ENCODE peak calls at places on chromosomes 4 and X, in seven cellular contexts. B is coronary artery, F is stomach, R is WTC11, W is pancreas, Q is fibroblast of pulmonary artery, K is mammary epithelial cell. H is an unnamed sample.

GRCh38 chr4:121642876-121643585 is 53.7 kb downstream of the ANXA5 start:
- DNase-seq in B (no peak), F (no peak), R (no peak), W (no peak), Q (no peak), K (no peak), H (no peak)

GRCh38 chrX:36434521-36434920 is 515.0 kb downstream of the CFAP47 start:
- DNase-seq in B (no peak), F (no peak), R (no peak), W (no peak), Q (peak; percentile 9), K (no peak), H (no peak)

GRCh38 chrX:148609766-148610698 is 109.6 kb downstream of the AFF2 start:
- DNase-seq in B (no peak), F (no peak), R (peak; percentile 29), W (no peak), Q (no peak), K (peak; percentile 57), H (no peak)

GRCh38 chr4:79227896-79228295 is 98.0 kb downstream of the NAA11 start:
- DNase-seq in B (no peak), F (no peak), R (no peak), W (no peak), Q (peak; percentile 60), K (no peak), H (no peak)

GRCh38 chr4:173318648-173319211 is 15.4 kb downstream of the HMGB2 start:
- DNase-seq in B (no peak), F (no peak), R (no peak), W (no peak), Q (peak; percentile 77), K (peak; percentile 56), H (no peak)

GRCh38 chr4:90733211-90733610 is 606.0 kb downstream of the CCSER1 start:
- DNase-seq in B (no peak), F (no peak), R (no peak), W (no peak), Q (no peak), K (no peak), H (no peak)

GRCh38 chr4:54661686-54662085 is 3.9 kb downstream of the KIT start:
- DNase-seq in B (no peak), F (no peak), R (no peak), W (no peak), Q (peak; percentile 55), K (peak; percentile 54), H (no peak)

GRCh38 chrX:48493890-48494364 is 14.9 kb upstream of the PORCN start:
- DNase-seq in B (no peak), F (peak; percentile 47), R (peak; percentile 57), W (no peak), Q (peak; percentile 51), K (no peak), H (peak; percentile 51)

GRCh38 chr4:98679738-98680137 is 21.3 kb upstream of the TSPAN5 start:
- DNase-seq in B (no peak), F (no peak), R (no peak), W (no peak), Q (no peak), K (no peak), H (no peak)

GRCh38 chr4:31204895-31205294 is 484.7 kb downstream of the PCDH7 start:
- DNase-seq in B (no peak), F (no peak), R (no peak), W (no peak), Q (no peak), K (no peak), H (no peak)

GRCh38 chr4:21507439-21507838 is 441.1 kb downstream of the KCNIP4 start:
- DNase-seq in B (no peak), F (no peak), R (no peak), W (no peak), Q (peak; percentile 45), K (peak; percentile 2), H (no peak)

GRCh38 chr4:25993564-25994185 is 79.7 kb downstream of the SMIM20 start:
- DNase-seq in B (peak; percentile 67), F (no peak), R (peak; percentile 96), W (no peak), Q (peak; percentile 7), K (no peak), H (peak; percentile 82)

GRCh38 chrX:54640721-54641120 is 110.7 kb downstream of the GNL3L start:
- DNase-seq in B (no peak), F (no peak), R (no peak), W (no peak), Q (no peak), K (no peak), H (no peak)

GRCh38 chr4:4402966-4403365 is 16.1 kb downstream of the NSG1 start:
- DNase-seq in B (no peak), F (no peak), R (no peak), W (no peak), Q (no peak), K (peak; percentile 17), H (no peak)

GRCh38 chr4:141503260-141503659 is 133.1 kb upstream of the IL15 start:
- DNase-seq in B (no peak), F (no peak), R (no peak), W (no peak), Q (no peak), K (no peak), H (no peak)

GRCh38 chrX:110041980-110042379 is 39.1 kb downstream of the TMEM164 start:
- DNase-seq in B (no peak), F (no peak), R (no peak), W (no peak), Q (no peak), K (no peak), H (no peak)

GRCh38 chrX:135396109-135396508 is 25.6 kb upstream of the SMIM10L2A start:
- DNase-seq in B (no peak), F (no peak), R (no peak), W (no peak), Q (no peak), K (peak; percentile 40), H (no peak)

GRCh38 chrX:140766024-140766611 is 56.6 kb downstream of the LINC00632 start:
- DNase-seq in B (no peak), F (peak; percentile 37), R (peak; percentile 40), W (peak; percentile 12), Q (peak; percentile 78), K (peak; percentile 13), H (peak; percentile 51)

GRCh38 chrX:38819163-38819562 is 17.9 kb downstream of the MID1IP1 start:
- DNase-seq in B (no peak), F (no peak), R (no peak), W (no peak), Q (no peak), K (no peak), H (no peak)

GRCh38 chr4:114997596-114997995 is 115.8 kb downstream of the NDST4 start:
- DNase-seq in B (no peak), F (no peak), R (no peak), W (no peak), Q (peak; percentile 0), K (no peak), H (no peak)

GRCh38 chrX:129636175-129636681 is 18.5 kb downstream of the APLN start:
- DNase-seq in B (no peak), F (no peak), R (no peak), W (no peak), Q (no peak), K (no peak), H (no peak)

GRCh38 chr4:154441124-154441523 is 50.5 kb downstream of the DCHS2 start:
- DNase-seq in B (no peak), F (no peak), R (no peak), W (no peak), Q (no peak), K (no peak), H (no peak)

GRCh38 chrX:9071031-9071650 is 37.2 kb upstream of the FAM9B start:
- DNase-seq in B (no peak), F (no peak), R (no peak), W (no peak), Q (peak; percentile 2), K (no peak), H (no peak)

GRCh38 chrX:63363788-63364187 is 12.7 kb upstream of the SPIN4 start:
- DNase-seq in B (no peak), F (no peak), R (no peak), W (no peak), Q (no peak), K (no peak), H (no peak)

GRCh38 chrX:150768580-150769190 is 75.5 kb downstream of the MTMR1 start:
- DNase-seq in B (no peak), F (no peak), R (no peak), W (no peak), Q (no peak), K (no peak), H (no peak)

GRCh38 chr4:59920414-59920813 is 1279.7 kb upstream of the ADGRL3 start:
- DNase-seq in B (no peak), F (no peak), R (peak; percentile 17), W (no peak), Q (no peak), K (no peak), H (no peak)
- TF ChIP-seq CTCF in B (no peak), F (no peak), R (no peak), W (no peak), Q (no peak), K (no peak), H (no peak)

GRCh38 chr4:100936676-100937390 is 410.5 kb downstream of the PPP3CA start:
- DNase-seq in B (no peak), F (no peak), R (no peak), W (no peak), Q (peak; percentile 10), K (no peak), H (no peak)

GRCh38 chr4:100933628-100934027 is 413.7 kb downstream of the PPP3CA start:
- DNase-seq in B (no peak), F (no peak), R (no peak), W (no peak), Q (peak; percentile 87), K (peak; percentile 11), H (no peak)

GRCh38 chr4:100929753-100930152 is 411.9 kb upstream of the EMCN start:
- DNase-seq in B (no peak), F (no peak), R (no peak), W (no peak), Q (no peak), K (no peak), H (peak; percentile 17)

GRCh38 chr4:100938698-100939097 is 408.6 kb downstream of the PPP3CA start:
- DNase-seq in B (no peak), F (no peak), R (no peak), W (no peak), Q (no peak), K (no peak), H (peak; percentile 10)

DNA sequence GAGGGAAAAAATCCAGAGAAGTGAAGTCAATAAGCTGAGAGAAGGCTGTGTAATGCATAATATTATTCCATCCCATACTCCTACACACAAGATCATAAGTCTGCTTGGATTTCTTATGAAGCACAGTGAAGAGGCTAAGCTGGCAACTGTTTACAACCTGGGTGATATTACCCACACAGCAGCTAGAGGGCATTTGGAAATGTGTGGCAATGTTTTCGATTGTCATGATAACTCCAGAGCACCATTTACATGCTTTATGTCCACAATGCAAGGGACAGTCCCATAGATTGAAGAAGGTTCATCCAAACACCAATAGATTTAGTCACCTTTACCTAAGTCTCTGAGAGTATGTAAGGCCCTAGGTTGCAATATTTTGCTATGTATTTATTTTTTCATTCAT is 412.2 kb downstream of the PPP3CA start:
- DNase-seq in B (no peak), F (no peak), R (no peak), W (no peak), Q (peak; percentile 13), K (peak; percentile 11), H (no peak)
- TF ChIP-seq CTCF in B (no peak), F (peak; percentile 15), R (no peak), W (no peak), Q (peak; percentile 35), K (peak; percentile 37), H (no peak)

GRCh38 chr4:82578935-82579334 is 17.1 kb upstream of the TMEM150C start:
- DNase-seq in B (no peak), F (no peak), R (no peak), W (no peak), Q (peak; percentile 4), K (no peak), H (no peak)
- TF ChIP-seq CTCF in B (no peak), F (no peak), R (peak; percentile 17), W (no peak), Q (peak; percentile 36), K (peak; percentile 21), H (no peak)

GRCh38 chr4:145618912-145619638 is at the start of gene MMAA:
- DNase-seq in B (peak; percentile 96), F (peak; percentile 94), R (peak; percentile 88), W (peak; percentile 93), Q (peak; percentile 94), K (peak; percentile 87), H (peak; percentile 97)
- TF ChIP-seq CTCF in B (peak; percentile 35), F (peak; percentile 63), R (peak; percentile 69), W (peak; percentile 40), Q (peak; percentile 33), K (peak; percentile 25), H (peak; percentile 71)

H was measured in glutamatergic neuron.